ENCODE peak calls at places on chromosome 14, in seven cellular contexts. One of them, this sample, is unnamed. For H3K27me3 and H3K4me1, the result is how much of the 10 kb centered on the place peaks cover.

GRCh38 chr14:67765192-67765834 is 51.1 kb downstream of the ZFYVE26 start:
- DNase-seq in right lobe of liver: no peak
- DNase-seq in left lung: no peak
- DNase-seq in endodermal cell: no peak
- DNase-seq in hepatocyte: peak
- DNase-seq in left ventricle myocardium inferior: no peak
- DNase-seq in transverse colon: no peak
- DNase-seq in this sample: no peak

GRCh38 chr14:75428230-75429104 is 645 bp downstream of the JDP2 start:
- DNase-seq in left ventricle myocardium inferior: peak
- DNase-seq in hepatocyte: peak
- DNase-seq in right lobe of liver: peak
- DNase-seq in transverse colon: peak
- DNase-seq in endodermal cell: peak
- DNase-seq in left lung: peak
- DNase-seq in this sample: peak

GRCh38 chr14:100616854-100617714 is 29.9 kb upstream of the BEGAIN start:
- DNase-seq in endodermal cell: peak
- DNase-seq in left lung: no peak
- DNase-seq in right lobe of liver: peak
- DNase-seq in hepatocyte: no peak
- DNase-seq in left ventricle myocardium inferior: no peak
- DNase-seq in transverse colon: peak
- DNase-seq in this sample: peak

GRCh38 chr14:53872551-53873188 is 84.0 kb downstream of the BMP4 start:
- DNase-seq in left ventricle myocardium inferior: no peak
- DNase-seq in hepatocyte: no peak
- DNase-seq in left lung: no peak
- DNase-seq in right lobe of liver: no peak
- DNase-seq in transverse colon: no peak
- DNase-seq in endodermal cell: no peak
- DNase-seq in this sample: no peak

GRCh38 chr14:22506778-22507351 is 82.2 kb downstream of the DAD1 start:
- DNase-seq in left ventricle myocardium inferior: no peak
- DNase-seq in left lung: no peak
- DNase-seq in transverse colon: no peak
- DNase-seq in endodermal cell: no peak
- DNase-seq in right lobe of liver: no peak
- DNase-seq in hepatocyte: no peak
- DNase-seq in this sample: no peak

GRCh38 chr14:89792489-89793366 is 161.8 kb downstream of the EFCAB11 start:
- DNase-seq in transverse colon: no peak
- DNase-seq in endodermal cell: no peak
- DNase-seq in left lung: no peak
- DNase-seq in hepatocyte: no peak
- DNase-seq in left ventricle myocardium inferior: no peak
- DNase-seq in right lobe of liver: no peak
- DNase-seq in this sample: no peak

GRCh38 chr14:61562321-61563161 is 132.8 kb upstream of the HIF1A start:
- DNase-seq in left lung: no peak
- DNase-seq in left ventricle myocardium inferior: no peak
- DNase-seq in transverse colon: no peak
- DNase-seq in hepatocyte: peak
- DNase-seq in right lobe of liver: no peak
- DNase-seq in endodermal cell: no peak
- DNase-seq in this sample: no peak

GRCh38 chr14:105179191-105179590 is 1.9 kb downstream of the NUDT14 start:
- DNase-seq in left lung: no peak
- DNase-seq in hepatocyte: no peak
- DNase-seq in transverse colon: no peak
- DNase-seq in right lobe of liver: no peak
- DNase-seq in left ventricle myocardium inferior: no peak
- DNase-seq in endodermal cell: no peak
- DNase-seq in this sample: no peak

GRCh38 chr14:100215330-100215885 is 23.5 kb upstream of the YY1 start:
- DNase-seq in transverse colon: no peak
- DNase-seq in left ventricle myocardium inferior: no peak
- DNase-seq in endodermal cell: peak
- DNase-seq in right lobe of liver: no peak
- DNase-seq in left lung: peak
- DNase-seq in hepatocyte: no peak
- DNase-seq in this sample: no peak

GRCh38 chr14:42571991-42572390 is 965.3 kb downstream of the LRFN5 start:
- DNase-seq in right lobe of liver: no peak
- DNase-seq in hepatocyte: no peak
- DNase-seq in transverse colon: no peak
- DNase-seq in left ventricle myocardium inferior: no peak
- DNase-seq in endodermal cell: no peak
- DNase-seq in left lung: no peak
- DNase-seq in this sample: no peak

GRCh38 chr14:21191809-21192446 is 36.1 kb upstream of the OR5AU1 start:
- DNase-seq in transverse colon: peak
- DNase-seq in left ventricle myocardium inferior: peak
- DNase-seq in endodermal cell: peak
- DNase-seq in left lung: peak
- DNase-seq in hepatocyte: peak
- DNase-seq in right lobe of liver: peak
- DNase-seq in this sample: peak

GRCh38 chr14:106436310-106436905 is 910.0 kb downstream of the TMEM121 start:
- DNase-seq in right lobe of liver: peak
- DNase-seq in hepatocyte: no peak
- DNase-seq in endodermal cell: peak
- DNase-seq in transverse colon: peak
- DNase-seq in left ventricle myocardium inferior: peak
- DNase-seq in left lung: peak
- DNase-seq in this sample: peak

GRCh38 chr14:52853522-52853854 is 62.1 kb upstream of the GNPNAT1 start:
- DNase-seq in left lung: no peak
- DNase-seq in right lobe of liver: no peak
- DNase-seq in transverse colon: no peak
- DNase-seq in endodermal cell: no peak
- DNase-seq in left ventricle myocardium inferior: no peak
- DNase-seq in hepatocyte: no peak
- DNase-seq in this sample: no peak

GRCh38 chr14:88974991-88975835 is 150.8 kb downstream of the TTC8 start:
- DNase-seq in hepatocyte: no peak
- DNase-seq in transverse colon: peak
- DNase-seq in endodermal cell: no peak
- DNase-seq in left lung: no peak
- DNase-seq in right lobe of liver: no peak
- DNase-seq in left ventricle myocardium inferior: no peak
- DNase-seq in this sample: no peak

GRCh38 chr14:78997811-78998210 is 827.6 kb downstream of the NRXN3 start:
- DNase-seq in hepatocyte: peak
- DNase-seq in right lobe of liver: no peak
- DNase-seq in transverse colon: peak
- DNase-seq in endodermal cell: no peak
- DNase-seq in left ventricle myocardium inferior: no peak
- DNase-seq in left lung: no peak
- DNase-seq in this sample: no peak

DNA sequence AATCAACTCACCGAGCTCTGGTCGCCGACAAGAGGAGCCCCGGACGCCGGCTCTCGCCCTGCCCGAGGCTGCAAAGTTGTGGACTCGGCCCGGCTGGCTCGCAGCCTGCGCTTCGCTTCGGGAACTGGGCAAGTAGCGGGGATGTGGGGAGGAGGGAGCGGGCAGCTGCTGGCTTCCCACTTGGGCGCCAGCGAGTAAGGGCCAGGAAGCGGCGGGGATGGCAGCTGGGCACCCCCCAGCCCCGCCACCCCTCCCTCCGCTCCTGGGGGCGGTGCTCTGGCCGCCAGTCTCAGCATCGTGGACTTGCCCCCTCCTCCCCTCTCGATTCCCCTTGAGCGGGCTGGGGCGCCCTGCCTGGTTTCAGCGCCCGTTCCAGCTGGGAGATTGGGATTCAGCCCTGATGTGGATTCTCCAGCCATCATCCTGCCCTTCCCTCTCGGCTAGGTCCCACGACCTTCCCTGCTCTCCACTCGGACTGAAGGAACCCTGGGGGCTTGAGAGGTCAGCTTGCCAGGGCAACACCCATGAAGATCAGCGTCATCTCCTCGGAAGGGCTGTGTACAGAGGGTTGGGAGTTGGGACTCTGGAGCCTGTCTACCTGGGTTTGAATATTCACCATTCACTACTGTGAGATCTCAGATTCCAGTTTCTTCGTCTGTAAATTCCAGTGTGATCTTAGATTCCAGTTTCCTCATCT is at the start of gene ZDHHC22:
- DNase-seq in hepatocyte: no peak
- DNase-seq in left lung: no peak
- DNase-seq in left ventricle myocardium inferior: no peak
- DNase-seq in right lobe of liver: no peak
- DNase-seq in transverse colon: no peak
- DNase-seq in endodermal cell: peak
- DNase-seq in this sample: no peak
- H3K27me3 ChIP-seq in hepatocyte: half or more
- H3K27me3 ChIP-seq in left lung: half or more
- H3K27me3 ChIP-seq in left ventricle myocardium inferior: half or more
- H3K27me3 ChIP-seq in right lobe of liver: under half
- H3K27me3 ChIP-seq in transverse colon: half or more
- H3K27me3 ChIP-seq in endodermal cell: half or more
- H3K27me3 ChIP-seq in this sample: under half

DNA sequence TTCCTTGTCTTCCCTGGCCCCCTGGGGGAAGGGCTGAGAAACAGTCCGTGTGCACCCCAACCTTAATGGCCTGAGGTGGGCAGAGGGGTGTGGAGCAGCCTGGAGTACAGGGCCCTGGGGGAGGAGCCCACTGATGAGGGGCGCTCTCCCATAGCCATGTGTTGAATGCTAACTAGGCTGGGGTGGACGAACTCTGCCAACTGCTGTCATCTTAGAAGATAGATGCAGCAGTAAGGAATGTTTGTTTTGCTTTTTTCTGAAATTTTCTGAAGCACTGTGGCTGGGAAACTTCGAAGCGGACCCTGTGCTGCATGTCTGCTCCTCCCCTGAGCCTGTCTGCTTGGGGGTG is 54.8 kb upstream of the SRSF5 start:
- DNase-seq in right lobe of liver: no peak
- DNase-seq in hepatocyte: no peak
- DNase-seq in left lung: no peak
- DNase-seq in left ventricle myocardium inferior: no peak
- DNase-seq in endodermal cell: no peak
- DNase-seq in transverse colon: no peak
- DNase-seq in this sample: no peak
- H3K4me1 ChIP-seq in right lobe of liver: under half
- H3K4me1 ChIP-seq in hepatocyte: under half
- H3K4me1 ChIP-seq in left lung: under half
- H3K4me1 ChIP-seq in left ventricle myocardium inferior: half or more
- H3K4me1 ChIP-seq in endodermal cell: under half
- H3K4me1 ChIP-seq in transverse colon: half or more
- H3K4me1 ChIP-seq in this sample: under half

GRCh38 chr14:49986344-49987014 is 93.6 kb downstream of the ARF6 start:
- DNase-seq in transverse colon: no peak
- DNase-seq in left lung: no peak
- DNase-seq in right lobe of liver: no peak
- DNase-seq in endodermal cell: no peak
- DNase-seq in left ventricle myocardium inferior: no peak
- DNase-seq in hepatocyte: no peak
- DNase-seq in this sample: no peak

GRCh38 chr14:49982522-49982951 is 89.7 kb downstream of the ARF6 start:
- DNase-seq in transverse colon: no peak
- DNase-seq in left lung: no peak
- DNase-seq in hepatocyte: no peak
- DNase-seq in right lobe of liver: no peak
- DNase-seq in left ventricle myocardium inferior: no peak
- DNase-seq in endodermal cell: no peak
- DNase-seq in this sample: peak

GRCh38 chr14:49982082-49982481 is 89.2 kb downstream of the ARF6 start:
- DNase-seq in right lobe of liver: no peak
- DNase-seq in transverse colon: no peak
- DNase-seq in left lung: no peak
- DNase-seq in left ventricle myocardium inferior: no peak
- DNase-seq in hepatocyte: no peak
- DNase-seq in endodermal cell: no peak
- DNase-seq in this sample: no peak

GRCh38 chr14:49988080-49988990 is 95.5 kb downstream of the ARF6 start:
- DNase-seq in right lobe of liver: no peak
- DNase-seq in transverse colon: no peak
- DNase-seq in hepatocyte: no peak
- DNase-seq in endodermal cell: no peak
- DNase-seq in left lung: no peak
- DNase-seq in left ventricle myocardium inferior: no peak
- DNase-seq in this sample: no peak

DNA sequence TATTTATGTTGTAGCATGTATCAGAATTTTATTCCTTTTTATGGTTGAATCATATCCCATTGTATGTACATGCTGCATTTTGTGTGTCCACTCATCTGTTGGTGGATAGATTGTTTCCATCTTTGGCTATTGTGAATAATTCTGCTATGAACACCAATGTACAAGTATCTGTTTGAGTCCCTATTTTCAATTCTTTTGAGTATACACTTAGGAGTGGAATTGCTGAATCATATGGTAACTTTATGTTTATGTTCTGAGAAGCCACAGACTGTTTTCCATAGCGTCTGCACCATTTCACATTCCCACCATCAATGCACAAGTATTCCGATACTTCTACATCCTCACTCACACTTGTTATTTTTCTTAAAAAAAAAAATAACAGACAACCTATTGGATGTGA is 91.5 kb downstream of the ARF6 start:
- DNase-seq in left ventricle myocardium inferior: no peak
- DNase-seq in right lobe of liver: no peak
- DNase-seq in endodermal cell: no peak
- DNase-seq in transverse colon: no peak
- DNase-seq in hepatocyte: no peak
- DNase-seq in left lung: no peak
- DNase-seq in this sample: no peak
- H3K27ac ChIP-seq in left ventricle myocardium inferior: no peak
- H3K27ac ChIP-seq in right lobe of liver: no peak
- H3K27ac ChIP-seq in endodermal cell: no peak
- H3K27ac ChIP-seq in transverse colon: no peak
- H3K27ac ChIP-seq in hepatocyte: no peak
- H3K27ac ChIP-seq in left lung: no peak
- H3K27ac ChIP-seq in this sample: no peak

DNA sequence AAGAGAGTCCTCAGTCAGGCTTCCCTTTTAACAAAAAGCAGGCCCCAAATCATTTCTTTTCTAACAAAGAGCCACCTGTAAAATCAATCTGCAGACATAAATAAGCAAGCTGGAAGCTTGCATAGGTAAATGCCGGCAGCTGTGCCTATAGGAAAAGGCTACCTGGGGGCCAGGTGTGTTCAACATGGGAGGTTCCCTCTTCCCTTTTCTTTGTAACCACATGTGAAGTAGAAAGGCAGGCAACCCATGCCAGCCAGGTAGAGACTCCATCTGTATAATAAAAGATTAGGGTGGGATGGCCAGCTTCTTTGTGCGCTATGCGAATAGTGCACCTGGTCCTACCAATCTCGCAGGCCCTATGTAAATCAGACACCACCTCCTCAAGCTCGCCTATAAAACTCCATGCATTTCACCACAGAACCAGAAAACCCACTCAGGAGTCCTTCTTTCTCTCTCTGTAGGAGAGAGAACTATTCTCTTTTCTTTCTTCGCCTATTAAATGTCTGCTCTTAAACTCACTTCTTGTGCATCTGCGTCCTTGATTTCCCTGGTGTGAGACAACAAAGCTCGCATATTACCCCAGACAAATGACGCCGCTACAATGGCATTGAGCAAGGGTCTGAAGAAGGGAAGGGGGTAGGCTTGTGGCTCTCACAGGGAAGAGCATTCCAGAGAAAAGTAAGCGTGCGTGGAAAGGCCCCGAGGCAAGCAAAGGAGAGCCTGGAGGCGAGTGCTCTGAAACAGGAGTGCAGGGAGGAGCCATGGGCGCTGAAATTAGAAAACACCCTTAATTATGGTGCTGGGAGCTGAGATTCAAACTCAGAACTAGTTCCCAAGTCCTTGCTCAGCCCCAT is 67.2 kb downstream of the TTC9 start:
- DNase-seq in hepatocyte: no peak
- DNase-seq in right lobe of liver: no peak
- DNase-seq in left ventricle myocardium inferior: no peak
- DNase-seq in endodermal cell: peak
- DNase-seq in left lung: no peak
- DNase-seq in transverse colon: no peak
- DNase-seq in this sample: no peak
- H3K27me3 ChIP-seq in hepatocyte: under half
- H3K27me3 ChIP-seq in right lobe of liver: under half
- H3K27me3 ChIP-seq in left ventricle myocardium inferior: under half
- H3K27me3 ChIP-seq in endodermal cell: under half
- H3K27me3 ChIP-seq in left lung: under half
- H3K27me3 ChIP-seq in transverse colon: under half
- H3K27me3 ChIP-seq in this sample: under half

This sample was measured in aorta.